ENCODE peak calls at places on chromosomes 2 and 18, in nine cellular contexts. Z is cardiac fibroblast; J is CD4-positive, alpha-beta T cell; A is psoas muscle; T is tibial nerve; C is fibroblast of mammary gland; B is tibial artery; W is bronchial epithelial cell; E is AG09319. R is an unnamed sample.

GRCh38 chr2:45909677-45910191 is 258.3 kb downstream of the PRKCE start:
- DNase-seq in Z (no peak), J (no peak), A (no peak), T (no peak), C (no peak), B (no peak), W (peak), E (no peak), R (peak)

GRCh38 chr2:112782234-112782799 is 2.0 kb downstream of the IL1A start:
- DNase-seq in Z (no peak), J (no peak), A (no peak), T (no peak), C (no peak), B (no peak), W (no peak), E (no peak), R (peak)

GRCh38 chr2:166900700-166901099 is 12.4 kb downstream of the XIRP2 start:
- DNase-seq in Z (peak), J (no peak), A (no peak), T (no peak), C (peak), B (no peak), W (peak), E (no peak), R (no peak)

GRCh38 chr2:120736202-120736954 is 710 bp downstream of the GLI2 start:
- DNase-seq in Z (peak), J (no peak), A (no peak), T (no peak), C (no peak), B (no peak), W (no peak), E (no peak), R (no peak)

GRCh38 chr2:85769236-85769986 is 15.6 kb downstream of the ATOH8 start:
- DNase-seq in Z (peak), J (no peak), A (peak), T (no peak), C (no peak), B (no peak), W (no peak), E (no peak), R (peak)

GRCh38 chr2:797993-798392 is 120.8 kb upstream of the TMEM18 start:
- DNase-seq in Z (no peak), J (no peak), A (no peak), T (no peak), C (no peak), B (no peak), W (no peak), E (no peak), R (no peak)

GRCh38 chr2:228838819-228839218 is 432.3 kb downstream of the PID1 start:
- DNase-seq in Z (no peak), J (no peak), A (no peak), T (no peak), C (no peak), B (no peak), W (no peak), E (no peak), R (no peak)

GRCh38 chr2:239499989-239500914 is 99.4 kb upstream of the HDAC4 start:
- DNase-seq in Z (no peak), J (no peak), A (peak), T (peak), C (peak), B (peak), W (no peak), E (no peak), R (no peak)

GRCh38 chr2:9555338-9556120 is at the start of gene ADAM17:
- DNase-seq in Z (peak), J (peak), A (peak), T (peak), C (peak), B (peak), W (peak), E (peak), R (peak)

GRCh38 chr2:118003396-118003824 is 10.5 kb downstream of the CCDC93 start:
- DNase-seq in Z (peak), J (no peak), A (no peak), T (peak), C (peak), B (peak), W (peak), E (peak), R (peak)

GRCh38 chr2:175430236-175430635 is 248.7 kb upstream of the ATP5MC3 start:
- DNase-seq in Z (no peak), J (no peak), A (no peak), T (no peak), C (no peak), B (no peak), W (no peak), E (no peak), R (no peak)

GRCh38 chr2:10759151-10759714 is 37.8 kb downstream of the ATP6V1C2 start:
- DNase-seq in Z (no peak), J (no peak), A (no peak), T (no peak), C (no peak), B (no peak), W (no peak), E (no peak), R (no peak)

GRCh38 chr18:25832008-25832604 is 258.3 kb downstream of the SS18 start:
- DNase-seq in Z (peak), J (no peak), A (peak), T (peak), C (peak), B (peak), W (peak), E (peak), R (peak)

GRCh38 chr18:2522112-2522511 is 49.2 kb downstream of the METTL4 start:
- DNase-seq in Z (no peak), J (no peak), A (no peak), T (no peak), C (no peak), B (no peak), W (no peak), E (no peak), R (no peak)

GRCh38 chr2:60676950-60677349 is 79.1 kb upstream of the PAPOLG start:
- DNase-seq in Z (no peak), J (no peak), A (no peak), T (no peak), C (no peak), B (no peak), W (no peak), E (no peak), R (no peak)

GRCh38 chr2:189517847-189518535 is 62.6 kb downstream of the SLC40A1 start:
- DNase-seq in Z (peak), J (no peak), A (no peak), T (no peak), C (peak), B (no peak), W (no peak), E (no peak), R (no peak)

GRCh38 chr2:195486520-195486919 is 170.5 kb upstream of the SLC39A10 start:
- DNase-seq in Z (no peak), J (no peak), A (no peak), T (no peak), C (no peak), B (no peak), W (no peak), E (no peak), R (no peak)

GRCh38 chr2:9251154-9252001 is 44.8 kb downstream of the ASAP2 start:
- DNase-seq in Z (peak), J (no peak), A (peak), T (peak), C (peak), B (no peak), W (peak), E (no peak), R (no peak)

GRCh38 chr2:77054938-77055337 is 467.2 kb downstream of the LRRTM4 start:
- DNase-seq in Z (no peak), J (no peak), A (peak), T (no peak), C (no peak), B (no peak), W (no peak), E (no peak), R (no peak)

GRCh38 chr2:133713049-133713580 is 144.9 kb upstream of the NCKAP5 start:
- DNase-seq in Z (no peak), J (no peak), A (no peak), T (no peak), C (no peak), B (no peak), W (peak), E (no peak), R (no peak)

GRCh38 chr18:22432672-22433137 is 15.0 kb upstream of the CTAGE1 start:
- DNase-seq in Z (peak), J (no peak), A (peak), T (peak), C (peak), B (peak), W (peak), E (peak), R (no peak)

GRCh38 chr2:217687771-217688170 is 315.0 kb downstream of the TNS1 start:
- DNase-seq in Z (no peak), J (no peak), A (no peak), T (no peak), C (no peak), B (no peak), W (no peak), E (no peak), R (no peak)

GRCh38 chr2:156512451-156512850 is 76.3 kb downstream of the GPD2 start:
- DNase-seq in Z (no peak), J (no peak), A (no peak), T (no peak), C (no peak), B (no peak), W (peak), E (no peak), R (no peak)

GRCh38 chr18:7946724-7947377 is 379.7 kb downstream of the PTPRM start:
- DNase-seq in Z (peak), J (peak), A (no peak), T (no peak), C (peak), B (no peak), W (peak), E (no peak), R (no peak)

GRCh38 chr2:197042613-197043248 is 116.2 kb upstream of the PGAP1 start:
- DNase-seq in Z (no peak), J (no peak), A (no peak), T (no peak), C (no peak), B (no peak), W (no peak), E (no peak), R (no peak)

GRCh38 chr2:238401539-238401938 is 25.2 kb upstream of the ASB1 start:
- DNase-seq in Z (no peak), J (no peak), A (no peak), T (no peak), C (no peak), B (no peak), W (no peak), E (no peak), R (no peak)

GRCh38 chr2:197264332-197264731 is 46.2 kb downstream of the ANKRD44 start:
- DNase-seq in Z (no peak), J (no peak), A (no peak), T (no peak), C (no peak), B (no peak), W (no peak), E (no peak), R (no peak)

GRCh38 chr2:109170645-109171044 is 41.6 kb downstream of the SH3RF3 start:
- DNase-seq in Z (no peak), J (no peak), A (no peak), T (no peak), C (no peak), B (no peak), W (no peak), E (no peak), R (no peak)

GRCh38 chr2:46503686-46504085 is 24.3 kb downstream of the TMEM247 start:
- DNase-seq in Z (no peak), J (no peak), A (no peak), T (no peak), C (no peak), B (no peak), W (no peak), E (no peak), R (no peak)

GRCh38 chr2:144520718-144521487 is 984 bp upstream of the ZEB2 start:
- DNase-seq in Z (peak), J (no peak), A (no peak), T (no peak), C (peak), B (peak), W (no peak), E (no peak), R (no peak)

GRCh38 chr2:70552501-70553333 is 909 bp downstream of the TGFA start:
- DNase-seq in Z (no peak), J (no peak), A (no peak), T (no peak), C (no peak), B (no peak), W (peak), E (no peak), R (no peak)

GRCh38 chr2:229955663-229956062 is 33.4 kb downstream of the FBXO36 start:
- DNase-seq in Z (no peak), J (no peak), A (no peak), T (no peak), C (no peak), B (no peak), W (peak), E (no peak), R (no peak)

GRCh38 chr2:150750726-150751125 is 263.3 kb upstream of the RND3 start:
- DNase-seq in Z (no peak), J (no peak), A (no peak), T (no peak), C (no peak), B (no peak), W (peak), E (no peak), R (no peak)

GRCh38 chr2:215441560-215442391 is 5.9 kb upstream of the FN1 start:
- DNase-seq in Z (no peak), J (no peak), A (no peak), T (no peak), C (no peak), B (no peak), W (peak), E (peak), R (no peak)

GRCh38 chr2:215447056-215447455 is 11.2 kb upstream of the FN1 start:
- DNase-seq in Z (no peak), J (no peak), A (no peak), T (no peak), C (no peak), B (no peak), W (no peak), E (no peak), R (no peak)

GRCh38 chr2:215439980-215440512 is 4.2 kb upstream of the FN1 start:
- DNase-seq in Z (no peak), J (no peak), A (no peak), T (no peak), C (no peak), B (no peak), W (peak), E (no peak), R (no peak)

GRCh38 chr2:215439404-215439803 is 3.5 kb upstream of the FN1 start:
- DNase-seq in Z (no peak), J (no peak), A (no peak), T (no peak), C (peak), B (no peak), W (no peak), E (no peak), R (no peak)

GRCh38 chr2:215442392-215442787 is 6.5 kb upstream of the FN1 start:
- DNase-seq in Z (no peak), J (no peak), A (no peak), T (no peak), C (no peak), B (no peak), W (no peak), E (no peak), R (no peak)
- TF ChIP-seq CTCF in Z (no peak), J (no peak), A (no peak), T (no peak), C (no peak), B (no peak), W (no peak), E (no peak), R (peak)

GRCh38 chr2:5978352-5978751 is 286.2 kb downstream of the SOX11 start:
- DNase-seq in Z (no peak), J (no peak), A (no peak), T (no peak), C (no peak), B (no peak), W (no peak), E (no peak), R (no peak)

GRCh38 chr2:5974477-5974876 is 282.3 kb downstream of the SOX11 start:
- DNase-seq in Z (no peak), J (no peak), A (no peak), T (no peak), C (no peak), B (no peak), W (no peak), E (no peak), R (no peak)

GRCh38 chr2:5976626-5977025 is 284.4 kb downstream of the SOX11 start:
- DNase-seq in Z (no peak), J (no peak), A (no peak), T (no peak), C (no peak), B (no peak), W (no peak), E (no peak), R (no peak)

GRCh38 chr2:5975406-5975805 is 283.2 kb downstream of the SOX11 start:
- DNase-seq in Z (no peak), J (no peak), A (no peak), T (no peak), C (no peak), B (no peak), W (no peak), E (no peak), R (no peak)

DNA sequence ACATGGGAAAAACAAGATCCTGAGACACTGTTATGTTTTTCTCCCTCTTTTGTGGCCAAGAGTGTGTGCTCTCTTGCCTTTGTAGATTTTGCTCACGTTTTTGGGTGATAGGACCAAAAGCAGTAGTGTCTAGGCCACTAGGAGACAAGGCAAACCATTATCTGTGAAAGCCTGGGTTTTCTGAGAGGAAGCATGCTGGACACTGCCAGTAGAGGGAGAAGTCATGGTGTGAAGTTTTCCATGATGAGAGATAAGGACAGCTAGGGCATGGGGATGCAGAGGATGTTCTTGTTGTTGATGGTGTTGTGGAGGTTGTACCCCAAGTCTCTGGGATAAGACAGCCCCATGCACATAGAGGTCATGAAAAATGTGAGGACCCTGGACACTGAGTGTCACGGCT is 285.3 kb downstream of the SOX11 start:
- DNase-seq in Z (no peak), J (no peak), A (no peak), T (no peak), C (no peak), B (no peak), W (no peak), E (no peak), R (no peak)
- TF ChIP-seq CTCF in Z (no peak), J (no peak), A (no peak), T (no peak), C (no peak), B (no peak), W (no peak), E (no peak), R (no peak)

GRCh38 chr2:200795044-200795443 is 16.7 kb upstream of the BZW1 start:
- DNase-seq in Z (peak), J (no peak), A (peak), T (peak), C (peak), B (peak), W (peak), E (no peak), R (no peak)
- TF ChIP-seq CTCF in Z (no peak), J (no peak), A (no peak), T (no peak), C (no peak), B (no peak), W (no peak), E (no peak), R (no peak)

GRCh38 chr2:83522891-83523493 is 936.1 kb downstream of the SUCLG1 start:
- DNase-seq in Z (no peak), J (no peak), A (no peak), T (no peak), C (no peak), B (no peak), W (no peak), E (no peak), R (no peak)

GRCh38 chr2:83516503-83516902 is 942.6 kb downstream of the SUCLG1 start:
- DNase-seq in Z (no peak), J (no peak), A (no peak), T (no peak), C (no peak), B (no peak), W (no peak), E (no peak), R (no peak)

DNA sequence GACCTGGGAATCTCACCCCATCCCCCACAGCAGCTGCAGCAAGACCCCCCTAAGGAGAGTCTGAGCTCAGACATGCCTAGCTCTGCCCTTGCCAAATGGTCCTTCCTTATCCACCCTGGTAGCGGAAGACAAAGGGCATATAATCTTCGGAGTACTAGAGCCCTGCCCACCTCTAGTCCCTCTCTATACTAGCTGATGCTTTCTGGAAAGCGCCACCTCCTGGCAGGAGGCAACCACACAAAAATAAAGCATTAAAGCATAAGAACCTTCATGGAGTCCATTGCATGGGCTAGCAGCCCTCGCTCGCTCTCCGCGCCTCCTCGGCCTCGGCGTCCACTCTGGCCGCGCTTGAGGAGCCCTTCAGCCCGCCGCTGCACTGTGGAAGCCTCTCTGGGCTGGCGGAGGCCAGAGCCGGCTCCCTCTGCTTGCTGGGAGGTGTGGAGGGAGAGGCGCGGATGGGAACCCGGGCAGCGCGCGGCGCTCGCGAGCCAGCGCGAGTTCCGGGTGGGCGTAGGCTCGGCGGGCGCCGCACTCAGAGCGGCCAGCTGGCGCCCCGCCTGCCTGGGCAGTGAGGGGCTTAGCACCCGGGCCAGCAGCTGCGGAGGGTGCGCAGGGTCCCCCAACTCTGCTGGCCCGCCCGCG is 941.2 kb downstream of the SUCLG1 start:
- DNase-seq in Z (no peak), J (no peak), A (no peak), T (no peak), C (no peak), B (no peak), W (no peak), E (no peak), R (no peak)
- TF ChIP-seq CTCF in Z (no peak), J (no peak), A (no peak), T (no peak), C (no peak), B (no peak), W (no peak), E (no peak), R (no peak)

GRCh38 chr18:31206787-31207381 is 44.2 kb upstream of the DSC1 start:
- DNase-seq in Z (peak), J (no peak), A (no peak), T (peak), C (peak), B (peak), W (peak), E (no peak), R (peak)
- TF ChIP-seq CTCF in Z (no peak), J (no peak), A (no peak), T (peak), C (no peak), B (peak), W (peak), E (no peak), R (peak)

DNA sequence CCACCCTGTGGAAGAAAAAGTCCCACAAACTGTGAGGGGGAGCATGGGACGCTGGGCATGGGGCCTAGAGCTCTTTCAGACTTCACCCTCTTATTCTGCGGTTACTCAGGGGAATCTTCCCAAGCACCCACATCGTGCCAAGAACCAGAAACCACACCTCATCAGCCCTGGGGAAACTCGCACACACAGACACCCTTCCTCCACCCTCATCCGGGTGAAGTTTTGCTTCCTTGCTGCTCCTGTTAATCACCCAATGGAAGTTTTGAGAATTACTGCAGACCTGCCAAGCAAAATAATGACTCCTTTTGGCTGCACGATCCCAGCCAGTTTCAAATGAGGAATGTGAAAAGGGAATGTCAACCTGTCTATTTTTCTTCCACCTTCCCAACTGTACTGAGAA is 59.0 kb downstream of the COL6A3 start:
- DNase-seq in Z (peak), J (no peak), A (no peak), T (no peak), C (peak), B (no peak), W (peak), E (no peak), R (no peak)
- TF ChIP-seq CTCF in Z (no peak), J (no peak), A (no peak), T (no peak), C (no peak), B (peak), W (no peak), E (no peak), R (no peak)

GRCh38 chr2:16487686-16488085 is 177.9 kb downstream of the CYRIA start:
- DNase-seq in Z (peak), J (no peak), A (no peak), T (no peak), C (peak), B (no peak), W (peak), E (peak), R (no peak)
- TF ChIP-seq CTCF in Z (peak), J (no peak), A (peak), T (peak), C (peak), B (no peak), W (peak), E (peak), R (no peak)